ENCODE peak calls at places on chromosome 16, in seven cellular contexts. A is SJSA1, B is A549, V is Caco-2, O is aorta, S is heart right ventricle, T is Panc1. K is an unnamed sample.

GRCh38 chr16:15879255-15879804 is 9.1 kb downstream of the CEP20 start:
- DNase-seq in A (peak; percentile 57), B (peak; percentile 91), V (no peak), O (no peak), S (no peak), T (peak; percentile 51), K (no peak)

GRCh38 chr16:62478903-62479458 is 442.7 kb upstream of the CDH8 start:
- DNase-seq in A (no peak), B (no peak), V (no peak), O (no peak), S (no peak), T (no peak), K (no peak)

GRCh38 chr16:83954577-83955016 is 1.6 kb downstream of the OSGIN1 start:
- DNase-seq in A (peak; percentile 60), B (peak; percentile 61), V (peak; percentile 87), O (peak; percentile 84), S (peak; percentile 54), T (no peak), K (peak; percentile 82)

GRCh38 chr16:16940351-16940750 is 530.4 kb downstream of the XYLT1 start:
- DNase-seq in A (no peak), B (no peak), V (no peak), O (no peak), S (no peak), T (no peak), K (no peak)

GRCh38 chr16:685967-686366 is 1.8 kb upstream of the JMJD8 start:
- DNase-seq in A (peak; percentile 81), B (peak; percentile 81), V (peak; percentile 70), O (peak; percentile 67), S (no peak), T (no peak), K (peak; percentile 49)

GRCh38 chr16:11112723-11113348 is 143.2 kb downstream of the SOCS1 start:
- DNase-seq in A (no peak), B (no peak), V (no peak), O (no peak), S (no peak), T (no peak), K (no peak)

GRCh38 chr16:85567101-85567866 is 45.8 kb upstream of the GSE1 start:
- DNase-seq in A (no peak), B (no peak), V (no peak), O (no peak), S (no peak), T (no peak), K (no peak)

GRCh38 chr16:53502331-53503269 is at the start of gene AKTIP:
- DNase-seq in A (peak; percentile 47), B (no peak), V (peak; percentile 91), O (peak; percentile 68), S (no peak), T (no peak), K (peak; percentile 34)

GRCh38 chr16:24088011-24088410 is 168.1 kb upstream of the CACNG3 start:
- DNase-seq in A (peak; percentile 8), B (no peak), V (no peak), O (no peak), S (no peak), T (no peak), K (no peak)

GRCh38 chr16:79601092-79601977 is 798 bp upstream of the MAF start:
- DNase-seq in A (peak; percentile 55), B (peak; percentile 13), V (peak; percentile 57), O (peak; percentile 76), S (peak; percentile 42), T (no peak), K (peak; percentile 28)

GRCh38 chr16:81238296-81239011 is at the start of gene BCO1:
- DNase-seq in A (no peak), B (peak; percentile 63), V (no peak), O (no peak), S (no peak), T (no peak), K (peak; percentile 83)

GRCh38 chr16:80656731-80657150 is 115.9 kb downstream of the DYNLRB2 start:
- DNase-seq in A (no peak), B (no peak), V (no peak), O (no peak), S (no peak), T (no peak), K (no peak)

GRCh38 chr16:297832-298231 is 14.9 kb downstream of the PDIA2 start:
- DNase-seq in A (no peak), B (no peak), V (no peak), O (no peak), S (no peak), T (no peak), K (no peak)

GRCh38 chr16:11597737-11598136 is 11.0 kb upstream of the LITAF start:
- DNase-seq in A (no peak), B (no peak), V (no peak), O (no peak), S (no peak), T (no peak), K (no peak)

GRCh38 chr16:79600636-79601091 is at the start of gene MAF:
- DNase-seq in A (peak; percentile 91), B (peak; percentile 72), V (peak; percentile 91), O (peak; percentile 96), S (peak; percentile 92), T (no peak), K (peak; percentile 78)

GRCh38 chr16:56355786-56356275 is 69.5 kb downstream of the AMFR start:
- DNase-seq in A (peak; percentile 38), B (no peak), V (peak; percentile 32), O (peak; percentile 47), S (no peak), T (no peak), K (peak; percentile 2)

GRCh38 chr16:56355221-56355620 is 70.1 kb downstream of the AMFR start:
- DNase-seq in A (peak; percentile 26), B (no peak), V (no peak), O (no peak), S (no peak), T (no peak), K (peak; percentile 1)

GRCh38 chr16:56356276-56357241 is 68.8 kb downstream of the AMFR start:
- DNase-seq in A (peak; percentile 89), B (peak; percentile 85), V (peak; percentile 89), O (peak; percentile 87), S (peak; percentile 77), T (peak; percentile 63), K (peak; percentile 89)

GRCh38 chr16:56357765-56358322 is 67.5 kb downstream of the AMFR start:
- DNase-seq in A (peak; percentile 47), B (no peak), V (peak; percentile 45), O (peak; percentile 34), S (no peak), T (no peak), K (peak; percentile 23)

DNA sequence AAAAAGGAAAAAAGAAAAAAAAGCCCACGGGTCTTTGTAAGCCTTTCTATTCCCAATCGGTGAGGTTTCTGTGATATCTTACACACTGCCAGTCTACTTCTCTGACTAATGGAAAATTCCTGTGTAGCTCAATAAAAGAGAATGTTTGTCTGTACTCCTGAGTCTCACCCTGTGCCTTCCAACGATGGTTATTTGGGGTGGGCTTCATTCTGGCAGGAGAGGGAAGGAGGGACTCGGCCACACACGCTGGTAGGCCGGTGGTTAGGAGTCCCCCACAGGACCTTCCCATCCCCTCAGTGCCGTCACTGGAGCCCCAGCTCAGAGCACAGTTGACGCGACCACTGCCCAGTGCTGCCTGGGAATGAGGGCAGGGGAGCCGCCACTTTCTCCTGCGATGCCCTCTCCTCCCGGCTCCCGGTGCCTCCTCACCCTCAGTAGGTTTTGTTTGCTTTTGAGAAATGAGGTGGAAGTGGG is 68.0 kb downstream of the AMFR start:
- DNase-seq in A (peak; percentile 62), B (no peak), V (no peak), O (peak; percentile 54), S (no peak), T (no peak), K (peak; percentile 36)
- H3K4me1 ChIP-seq in A (peaks cover 23% of the 10 kb centered on the region), B (peaks cover 12% of the 10 kb centered on the region), V (peaks cover 9% of the 10 kb centered on the region), O (no peaks in the 10 kb centered on the region), S (peaks cover 13% of the 10 kb centered on the region), T (peaks cover 11% of the 10 kb centered on the region), K (peaks cover 3% of the 10 kb centered on the region)

DNA sequence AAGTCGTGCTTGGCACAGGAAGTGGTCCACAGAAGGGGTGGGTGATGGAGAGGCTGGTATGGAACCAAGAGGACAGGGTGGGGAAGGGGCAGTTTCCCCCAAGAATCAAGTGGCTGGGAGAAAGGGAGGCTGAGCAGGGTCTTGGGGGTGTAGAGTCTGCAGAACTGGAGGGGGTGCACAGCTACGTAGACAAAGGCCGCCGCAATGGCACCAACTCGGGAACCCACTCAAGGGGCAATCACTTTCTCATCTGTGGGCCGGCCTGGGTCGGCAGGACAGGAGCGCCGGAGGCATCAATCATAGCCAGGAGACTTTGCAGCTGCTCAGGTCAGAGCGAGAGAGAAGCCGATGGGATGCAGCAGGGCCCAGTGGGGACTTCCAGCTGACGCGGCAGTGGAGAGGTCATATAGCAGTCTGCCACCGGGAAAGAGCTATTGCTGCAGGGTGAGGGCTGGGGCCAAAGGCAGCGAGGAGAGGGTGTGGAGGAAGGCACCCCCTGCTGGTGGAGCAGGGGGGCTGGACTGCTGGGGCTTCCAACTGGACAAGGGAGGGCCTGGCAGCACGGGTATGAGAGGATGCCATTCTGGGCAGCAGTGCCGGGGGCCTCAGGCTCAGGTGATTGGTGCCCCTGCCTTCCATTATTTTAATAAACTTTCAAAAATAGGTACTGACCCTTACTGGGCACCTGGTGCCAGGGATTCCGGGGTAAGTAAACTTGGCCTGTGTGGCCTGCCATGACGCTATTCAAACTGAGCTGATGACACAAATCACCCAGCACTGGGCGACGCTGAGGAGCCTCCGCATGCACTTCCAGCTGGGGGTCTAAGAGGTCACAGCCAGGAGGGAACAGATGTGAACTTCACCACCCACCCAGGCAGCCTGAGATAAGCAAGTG is 52.5 kb upstream of the MTSS2 start:
- DNase-seq in A (peak; percentile 75), B (peak; percentile 69), V (no peak), O (peak; percentile 77), S (peak; percentile 74), T (no peak), K (peak; percentile 84)
- H3K4me1 ChIP-seq in A (peaks cover 18% of the 10 kb centered on the region), B (peaks cover 17% of the 10 kb centered on the region), V (no peaks in the 10 kb centered on the region), O (no peaks in the 10 kb centered on the region), S (peaks cover 62% of the 10 kb centered on the region), T (no peaks in the 10 kb centered on the region), K (peaks cover 40% of the 10 kb centered on the region)

DNA sequence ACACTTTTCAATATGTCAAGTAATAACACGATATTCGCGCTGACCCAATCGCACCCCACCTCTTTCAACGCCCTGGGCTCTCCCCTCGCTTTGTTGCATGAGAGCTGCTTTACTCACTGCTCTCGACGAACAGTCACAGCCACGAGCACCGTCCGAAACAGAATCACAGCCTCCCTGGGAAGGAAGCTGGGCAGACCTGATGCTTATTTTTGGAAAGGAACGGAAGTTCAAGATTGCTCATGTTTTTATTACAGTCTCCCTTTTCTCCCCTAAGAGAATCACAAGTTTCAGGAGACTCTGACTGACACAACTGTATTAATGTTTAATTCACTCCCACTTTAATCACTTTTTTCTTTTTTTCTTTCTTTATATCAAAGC is 67.8 kb downstream of the ANKRD11 start:
- DNase-seq in A (no peak), B (no peak), V (no peak), O (peak; percentile 83), S (peak; percentile 38), T (peak; percentile 66), K (no peak)
- H3K4me1 ChIP-seq in A (peaks cover 46% of the 10 kb centered on the region), B (peaks cover 32% of the 10 kb centered on the region), V (peaks cover 23% of the 10 kb centered on the region), O (peaks cover 3% of the 10 kb centered on the region), S (peaks cover 80% of the 10 kb centered on the region), T (peaks cover 32% of the 10 kb centered on the region), K (peaks cover 12% of the 10 kb centered on the region)

DNA sequence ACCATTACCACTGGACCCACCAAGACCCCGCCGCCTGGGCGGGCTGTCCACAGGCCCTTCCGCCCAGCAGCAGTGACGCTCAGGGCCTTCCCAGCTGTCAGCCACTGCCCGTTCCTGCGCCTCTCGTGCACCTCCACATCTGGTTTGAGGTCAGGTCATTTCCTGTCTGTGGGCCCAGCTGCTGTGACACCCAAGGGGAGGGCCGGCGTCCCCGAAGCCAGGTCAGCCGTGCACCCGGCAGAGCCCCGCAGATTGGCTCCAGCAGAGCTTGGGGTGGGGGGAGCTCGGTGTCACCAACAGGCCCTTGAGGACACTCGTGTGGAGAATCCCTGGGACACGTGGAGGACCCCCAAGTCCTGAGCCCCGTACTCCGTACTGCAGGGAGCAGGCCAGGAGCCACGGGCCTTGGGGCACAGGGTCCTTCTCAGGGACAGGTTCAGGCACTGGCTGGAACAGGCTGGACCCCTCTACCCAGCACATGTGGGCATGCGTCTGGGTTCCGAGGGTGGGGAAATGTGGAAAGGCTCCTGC is 4.8 kb downstream of the SPATA2L start:
- DNase-seq in A (no peak), B (no peak), V (no peak), O (no peak), S (no peak), T (no peak), K (no peak)
- H3K4me1 ChIP-seq in A (peaks cover 16% of the 10 kb centered on the region), B (peaks cover 9% of the 10 kb centered on the region), V (peaks cover 4% of the 10 kb centered on the region), O (no peaks in the 10 kb centered on the region), S (peaks cover 19% of the 10 kb centered on the region), T (peaks cover 4% of the 10 kb centered on the region), K (peaks cover 31% of the 10 kb centered on the region)

K was measured in SJCRH30.